ENCODE peak calls at places on chromosomes 5 and 9, in eight cellular contexts. K is cardiac muscle cell, H is esophagus squamous epithelium, D is MM.1S, Q is ovary, I is psoas muscle, G is aorta, P is stomach. U is an unnamed sample.
A peak's percentile ranks its signal among the peaks of the same experiment; 100 is the strongest.

GRCh38 chr5:8226148-8226547 is 357.2 kb downstream of the MTRR start:
- DNase-seq in D (peak; percentile 20), H (no peak), K (no peak), G (no peak), I (no peak), Q (no peak), P (no peak), U (no peak)

GRCh38 chr9:97398999-97399758 is 12.7 kb upstream of the TDRD7 start:
- DNase-seq in P (peak; percentile 90), H (no peak), Q (no peak), G (peak; percentile 75), I (peak; percentile 66), K (peak; percentile 83), D (peak; percentile 62), U (peak; percentile 86)

GRCh38 chr9:83283528-83283927 is 220.6 kb upstream of the RASEF start:
- DNase-seq in K (no peak), Q (no peak), P (no peak), D (no peak), G (no peak), H (no peak), I (no peak), U (no peak)

GRCh38 chr9:33125871-33126822 is 41.0 kb downstream of the B4GALT1 start:
- DNase-seq in D (no peak), I (no peak), G (no peak), K (no peak), Q (no peak), P (no peak), H (no peak), U (no peak)

GRCh38 chr9:137286980-137287383 is 9.5 kb downstream of the TOR4A start:
- DNase-seq in H (no peak), I (peak; percentile 35), G (no peak), K (peak; percentile 61), D (peak; percentile 48), Q (peak; percentile 25), P (peak; percentile 82), U (peak; percentile 52)

GRCh38 chr5:82802954-82803353 is 274.2 kb downstream of the TMEM167A start:
- DNase-seq in G (no peak), H (no peak), D (no peak), Q (no peak), K (no peak), P (no peak), I (no peak), U (no peak)

GRCh38 chr5:51846015-51846414 is 462.8 kb downstream of the ISL1 start:
- DNase-seq in P (no peak), Q (no peak), D (no peak), H (no peak), I (no peak), K (no peak), G (no peak), U (no peak)

GRCh38 chr5:171721469-171721868 is 64.1 kb upstream of the SMIM23 start:
- DNase-seq in I (no peak), H (no peak), K (no peak), G (no peak), P (no peak), D (no peak), Q (no peak), U (no peak)

GRCh38 chr5:142317673-142318261 is 7.1 kb downstream of the SPRY4 start:
- DNase-seq in Q (no peak), K (no peak), H (no peak), P (no peak), D (no peak), G (no peak), I (no peak), U (no peak)

GRCh38 chr5:178423431-178423830 is 166.8 kb downstream of the COL23A1 start:
- DNase-seq in K (no peak), H (no peak), G (no peak), I (no peak), D (no peak), Q (no peak), P (no peak), U (no peak)

GRCh38 chr5:74956278-74956677 is 90.1 kb upstream of the FAM169A start:
- DNase-seq in P (no peak), H (no peak), G (no peak), D (no peak), Q (no peak), K (no peak), I (no peak), U (no peak)

GRCh38 chr5:16897284-16897704 is 38.8 kb downstream of the MYO10 start:
- DNase-seq in P (no peak), Q (no peak), I (no peak), H (no peak), D (no peak), G (no peak), K (peak; percentile 78), U (no peak)

DNA sequence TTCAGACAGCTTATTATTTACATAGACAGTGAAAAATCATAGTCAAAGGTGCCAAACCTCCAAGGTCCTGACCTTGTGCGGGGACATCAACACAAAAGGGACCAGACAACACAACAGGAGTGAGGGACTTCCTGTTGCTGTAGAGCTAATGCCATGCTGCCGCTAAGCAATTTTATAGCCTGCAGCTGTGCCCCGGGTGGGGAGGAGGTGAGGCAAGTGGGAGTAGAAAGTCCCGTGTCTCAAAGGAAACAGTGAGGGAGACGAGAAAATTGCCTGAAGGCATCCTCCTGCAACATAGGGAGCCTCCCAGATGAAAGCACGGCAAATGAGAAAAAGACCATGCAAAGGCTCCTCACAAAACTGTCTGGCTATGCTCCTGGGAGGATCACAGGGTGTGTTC is 58.8 kb downstream of the CAAP1 start:
- DNase-seq in P (no peak), G (no peak), I (no peak), H (no peak), K (no peak), Q (no peak), D (no peak), U (no peak)
- H3K4me1 ChIP-seq in P (no peaks in the 10 kb centered on the region), G (no peaks in the 10 kb centered on the region), I (no peaks in the 10 kb centered on the region), H (no peaks in the 10 kb centered on the region), K (no peaks in the 10 kb centered on the region), Q (peaks cover 5% of the 10 kb centered on the region), D (no peaks in the 10 kb centered on the region), U (no peaks in the 10 kb centered on the region)

GRCh38 chr5:158975363-158975762 is 124.4 kb downstream of the EBF1 start:
- DNase-seq in D (no peak), I (no peak), K (no peak), G (no peak), Q (no peak), H (no peak), P (no peak), U (no peak)

GRCh38 chr5:158968160-158968559 is 131.6 kb downstream of the EBF1 start:
- DNase-seq in K (no peak), D (no peak), G (no peak), Q (no peak), H (no peak), I (no peak), P (no peak), U (no peak)

GRCh38 chr5:158966691-158967090 is 133.0 kb downstream of the EBF1 start:
- DNase-seq in P (no peak), H (no peak), K (no peak), I (no peak), Q (no peak), G (no peak), D (no peak), U (no peak)

GRCh38 chr5:158967566-158967965 is 132.2 kb downstream of the EBF1 start:
- DNase-seq in Q (no peak), P (no peak), K (no peak), G (no peak), D (no peak), H (no peak), I (no peak), U (no peak)

DNA sequence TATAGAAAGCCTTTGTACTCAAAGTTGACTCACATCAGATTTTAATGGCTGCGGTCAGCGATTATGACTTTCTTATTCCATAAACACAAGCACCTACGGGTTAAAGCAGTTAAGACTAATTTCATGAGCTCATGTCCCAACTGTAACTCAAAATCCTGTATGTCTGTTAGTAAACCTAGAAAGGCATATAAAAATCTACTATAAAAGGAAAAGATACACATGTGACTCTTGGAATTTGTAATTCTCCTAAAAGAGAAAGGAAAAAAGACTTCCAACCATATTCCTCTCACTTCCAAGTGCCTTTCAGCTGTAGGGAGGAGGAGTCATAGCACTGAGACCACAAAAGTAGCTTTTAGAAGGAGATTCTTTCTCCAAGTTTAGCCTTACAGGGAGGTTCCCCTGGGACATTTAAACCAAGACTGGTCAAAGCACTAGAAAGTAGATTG is 129.1 kb downstream of the EBF1 start:
- DNase-seq in K (no peak), Q (no peak), G (no peak), D (no peak), P (no peak), I (no peak), H (no peak), U (no peak)
- H3K27ac ChIP-seq in K (no peak overlapping the region), Q (no peak overlapping the region), G (no peak overlapping the region), D (no peak overlapping the region), P (no peak overlapping the region), I (peak overlapping the region; percentile 23), H (peak overlapping the region; percentile 6), U (no peak overlapping the region)

DNA sequence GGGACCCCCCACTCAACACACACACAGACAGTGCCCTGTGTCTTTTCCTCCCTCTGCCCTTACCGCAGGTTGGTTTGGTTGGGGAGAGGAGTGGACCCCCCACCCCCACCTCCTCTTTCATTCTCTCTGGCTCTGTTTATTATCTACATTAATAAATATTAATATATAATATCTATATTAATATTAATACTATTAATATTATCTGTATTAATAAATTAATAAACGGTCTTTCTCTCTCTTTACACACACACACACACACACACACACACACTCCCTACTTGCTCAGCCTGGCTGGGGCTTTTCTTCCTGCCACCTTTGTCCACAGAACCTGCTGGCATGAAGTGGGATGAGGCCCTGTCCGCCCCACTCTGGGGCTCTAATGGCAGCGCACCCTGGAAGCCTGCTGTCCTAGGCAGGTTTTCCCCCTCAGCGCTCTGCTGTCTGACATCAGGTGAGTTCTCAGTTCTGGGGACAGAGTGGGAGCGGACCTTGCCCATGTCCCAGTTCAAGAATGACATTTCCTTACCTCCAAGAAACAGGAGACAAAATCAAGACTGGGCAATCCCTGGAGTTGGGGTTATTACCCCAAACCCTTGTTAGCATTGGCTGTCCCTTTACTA is 10.5 kb upstream of the SMIM32 start:
- DNase-seq in D (no peak), Q (no peak), I (no peak), H (no peak), P (no peak), G (no peak), K (no peak), U (no peak)
- H3K27me3 ChIP-seq in D (no peaks in the 10 kb centered on the region), Q (no peaks in the 10 kb centered on the region), I (no peaks in the 10 kb centered on the region), H (no peaks in the 10 kb centered on the region), P (peaks cover 40% of the 10 kb centered on the region), G (no peaks in the 10 kb centered on the region), K (peaks cover 8% of the 10 kb centered on the region), U (peaks cover 4% of the 10 kb centered on the region)

GRCh38 chr9:128782669-128783068 is 4.4 kb upstream of the TBC1D13 start:
- DNase-seq in H (no peak), D (no peak), I (no peak), K (no peak), Q (no peak), P (no peak), G (no peak), U (no peak)
- H3K4me1 ChIP-seq in H (peaks cover 5% of the 10 kb centered on the region), D (peaks cover 8% of the 10 kb centered on the region), I (peaks cover 8% of the 10 kb centered on the region), K (no peaks in the 10 kb centered on the region), Q (no peaks in the 10 kb centered on the region), P (peaks cover 8% of the 10 kb centered on the region), G (no peaks in the 10 kb centered on the region), U (peaks cover under 1% of the 10 kb centered on the region)